ENCODE peak calls at places on chromosome 19, in seven cellular contexts. G is K562, R is H1, E is HCT116, D is GM12878, W is SK-N-SH, L is HepG2. K is an unnamed sample.

GRCh38 chr19:5057860-5058259 is 88.9 kb downstream of the KDM4B start:
- DNase-seq in G (peak), R (no peak), E (no peak), D (no peak), W (peak), L (no peak), K (peak)

GRCh38 chr19:48290341-48290922 is 20.6 kb downstream of the ZNF114 start:
- DNase-seq in G (no peak), R (peak), E (no peak), D (no peak), W (peak), L (no peak), K (no peak)

GRCh38 chr19:2902590-2903218 is 2.0 kb downstream of the ZNF57 start:
- DNase-seq in G (no peak), R (no peak), E (no peak), D (no peak), W (no peak), L (peak), K (no peak)

GRCh38 chr19:5403968-5404640 is 51.1 kb upstream of the ZNRF4 start:
- DNase-seq in G (peak), R (peak), E (peak), D (no peak), W (no peak), L (peak), K (peak)

GRCh38 chr19:38277969-38278680 is 13.8 kb downstream of the SPINT2 start:
- DNase-seq in G (no peak), R (no peak), E (no peak), D (no peak), W (peak), L (no peak), K (no peak)

GRCh38 chr19:47813304-47813994 is 8.3 kb upstream of the CRX start:
- DNase-seq in G (peak), R (peak), E (peak), D (no peak), W (peak), L (peak), K (peak)

GRCh38 chr19:54425382-54425723 is 10.1 kb downstream of the TTYH1 start:
- DNase-seq in G (no peak), R (no peak), E (no peak), D (no peak), W (no peak), L (no peak), K (no peak)

GRCh38 chr19:45577111-45577905 is 7.3 kb downstream of the OPA3 start:
- DNase-seq in G (peak), R (no peak), E (no peak), D (no peak), W (no peak), L (peak), K (peak)

GRCh38 chr19:24046550-24046949 is 40.4 kb upstream of the ZNF254 start:
- DNase-seq in G (peak), R (no peak), E (no peak), D (no peak), W (no peak), L (no peak), K (no peak)

GRCh38 chr19:35746556-35746955 is 1.1 kb downstream of the PSENEN start:
- DNase-seq in G (no peak), R (no peak), E (no peak), D (no peak), W (no peak), L (no peak), K (no peak)

GRCh38 chr19:45349126-45349415 is 8.5 kb downstream of the KLC3 start:
- DNase-seq in G (no peak), R (no peak), E (no peak), D (no peak), W (no peak), L (no peak), K (no peak)

GRCh38 chr19:3398114-3398899 is 31.9 kb downstream of the NFIC start:
- DNase-seq in G (no peak), R (no peak), E (no peak), D (no peak), W (no peak), L (peak), K (peak)

GRCh38 chr19:55178781-55179569 is 1.1 kb downstream of the SYT5 start:
- DNase-seq in G (peak), R (no peak), E (peak), D (peak), W (peak), L (peak), K (peak)

GRCh38 chr19:38663156-38663651 is 15.8 kb downstream of the ACTN4 start:
- DNase-seq in G (no peak), R (no peak), E (no peak), D (no peak), W (no peak), L (no peak), K (no peak)

GRCh38 chr19:48452255-48452654 is 3.1 kb upstream of the KCNJ14 start:
- DNase-seq in G (no peak), R (no peak), E (no peak), D (no peak), W (no peak), L (no peak), K (no peak)

GRCh38 chr19:7445104-7445503 is 43.7 kb downstream of the PEX11G start:
- DNase-seq in G (no peak), R (no peak), E (no peak), D (no peak), W (no peak), L (no peak), K (no peak)

GRCh38 chr19:38745316-38745715 is 1.0 kb upstream of the CAPN12 start:
- DNase-seq in G (no peak), R (no peak), E (no peak), D (no peak), W (peak), L (no peak), K (no peak)

GRCh38 chr19:44512326-44513298 is 12.3 kb upstream of the ZNF180 start:
- DNase-seq in G (peak), R (peak), E (peak), D (no peak), W (peak), L (peak), K (peak)

DNA sequence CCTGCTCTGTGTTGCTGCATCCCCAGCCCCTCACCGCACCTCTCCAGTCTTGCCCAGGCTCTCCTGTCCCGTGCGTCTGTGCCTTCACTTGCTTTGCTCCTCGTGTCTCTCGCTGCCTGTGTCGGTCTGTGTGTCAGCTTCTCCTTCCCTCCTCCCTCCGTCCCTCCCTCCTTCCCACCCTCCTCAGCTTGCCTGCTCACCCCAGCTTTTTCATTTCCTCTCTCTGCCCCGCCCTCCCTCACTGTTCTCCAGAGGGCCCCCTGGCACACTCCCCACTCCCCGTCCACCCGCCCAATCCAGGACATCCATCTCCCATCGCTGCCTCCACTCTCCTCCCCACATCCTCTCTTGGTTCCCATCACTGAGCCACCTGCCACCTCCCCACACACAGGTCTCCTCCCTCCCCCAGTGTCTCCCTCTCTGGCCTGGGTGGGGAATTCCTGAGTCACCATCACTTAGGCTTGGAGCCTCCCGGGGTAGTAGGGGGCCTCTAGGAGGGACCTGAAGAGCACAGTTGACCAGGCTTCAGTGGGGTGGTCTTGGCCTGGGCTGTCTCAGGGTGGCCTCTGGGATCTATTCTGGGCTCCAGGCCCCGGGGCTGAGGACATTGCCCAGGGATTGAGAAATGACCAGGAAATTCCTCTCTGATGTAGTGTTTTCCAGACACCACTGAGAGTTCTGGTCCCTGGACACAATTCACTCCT is at the start of gene PTGIR:
- DNase-seq in G (peak), R (no peak), E (no peak), D (no peak), W (peak), L (no peak), K (no peak)
- TF ChIP-seq JUND in G (no peak), R (no peak), E (no peak), D (no peak), W (no peak), L (no peak), K (no peak)

GRCh38 chr19:42148270-42148669 is 16.0 kb upstream of the POU2F2 start:
- DNase-seq in G (no peak), R (no peak), E (no peak), D (no peak), W (no peak), L (no peak), K (no peak)
- TF ChIP-seq JUND in G (no peak), R (no peak), E (no peak), D (no peak), W (no peak), L (no peak), K (no peak)

DNA sequence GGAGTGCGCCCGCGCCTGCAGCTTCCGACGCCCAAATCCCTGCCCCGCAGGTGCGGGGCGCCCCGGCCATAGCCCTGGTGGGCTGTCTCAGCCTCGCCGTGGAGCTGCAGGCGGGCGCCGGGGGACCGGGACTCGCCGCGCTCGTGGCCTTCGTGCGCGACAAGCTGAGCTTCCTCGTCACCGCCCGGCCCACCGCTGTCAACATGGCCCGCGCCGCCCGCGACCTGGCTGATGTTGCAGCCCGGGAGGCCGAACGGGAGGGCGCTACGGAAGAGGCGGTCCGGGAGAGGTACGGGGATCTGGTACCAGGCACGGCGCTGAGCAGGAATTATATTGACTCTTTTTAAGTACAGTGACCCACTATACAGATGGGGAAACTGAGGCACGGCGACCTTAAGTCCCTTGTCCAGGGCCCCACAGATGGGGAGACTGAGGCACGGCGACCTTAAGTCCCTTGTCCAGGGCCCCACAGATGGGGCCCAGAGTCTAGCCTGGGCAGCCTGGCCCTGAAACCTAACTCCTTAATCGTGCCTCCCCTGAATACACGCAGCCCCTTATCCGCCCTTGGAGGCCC is 586 bp downstream of the MRI1 start:
- DNase-seq in G (peak), R (no peak), E (no peak), D (no peak), W (peak), L (no peak), K (no peak)
- TF ChIP-seq JUND in G (no peak), R (no peak), E (no peak), D (no peak), W (no peak), L (no peak), K (no peak)

GRCh38 chr19:15467734-15468214 is 3.4 kb upstream of the RASAL3 start:
- DNase-seq in G (no peak), R (no peak), E (no peak), D (no peak), W (no peak), L (no peak), K (no peak)

GRCh38 chr19:15469513-15470297 is 5.4 kb upstream of the RASAL3 start:
- DNase-seq in G (no peak), R (no peak), E (no peak), D (no peak), W (peak), L (no peak), K (no peak)

GRCh38 chr19:15466851-15467733 is 2.7 kb upstream of the RASAL3 start:
- DNase-seq in G (no peak), R (no peak), E (no peak), D (peak), W (no peak), L (no peak), K (no peak)

GRCh38 chr19:15471639-15472101 is 7.3 kb upstream of the RASAL3 start:
- DNase-seq in G (no peak), R (no peak), E (no peak), D (no peak), W (peak), L (no peak), K (no peak)

GRCh38 chr19:15468675-15469512 is 4.5 kb upstream of the RASAL3 start:
- DNase-seq in G (no peak), R (no peak), E (no peak), D (no peak), W (peak), L (no peak), K (no peak)
- TF ChIP-seq JUND in G (no peak), R (no peak), E (no peak), D (no peak), W (no peak), L (no peak), K (no peak)

GRCh38 chr19:406999-407491 is 1.9 kb downstream of the C2CD4C start:
- DNase-seq in G (no peak), R (no peak), E (no peak), D (no peak), W (peak), L (no peak), K (no peak)
- TF ChIP-seq JUND in G (no peak), R (no peak), E (no peak), D (no peak), W (no peak), L (no peak), K (no peak)

GRCh38 chr19:14091885-14092462 is 1.4 kb upstream of the SAMD1 start:
- DNase-seq in G (peak), R (no peak), E (no peak), D (no peak), W (no peak), L (no peak), K (no peak)

GRCh38 chr19:14093117-14093784 is 2.7 kb upstream of the SAMD1 start:
- DNase-seq in G (no peak), R (no peak), E (no peak), D (no peak), W (no peak), L (no peak), K (no peak)

GRCh38 chr19:14096272-14096992 is 5.9 kb upstream of the SAMD1 start:
- DNase-seq in G (no peak), R (no peak), E (no peak), D (no peak), W (no peak), L (no peak), K (no peak)

GRCh38 chr19:14097532-14098151 is 7.1 kb upstream of the SAMD1 start:
- DNase-seq in G (peak), R (no peak), E (no peak), D (no peak), W (no peak), L (no peak), K (peak)

DNA sequence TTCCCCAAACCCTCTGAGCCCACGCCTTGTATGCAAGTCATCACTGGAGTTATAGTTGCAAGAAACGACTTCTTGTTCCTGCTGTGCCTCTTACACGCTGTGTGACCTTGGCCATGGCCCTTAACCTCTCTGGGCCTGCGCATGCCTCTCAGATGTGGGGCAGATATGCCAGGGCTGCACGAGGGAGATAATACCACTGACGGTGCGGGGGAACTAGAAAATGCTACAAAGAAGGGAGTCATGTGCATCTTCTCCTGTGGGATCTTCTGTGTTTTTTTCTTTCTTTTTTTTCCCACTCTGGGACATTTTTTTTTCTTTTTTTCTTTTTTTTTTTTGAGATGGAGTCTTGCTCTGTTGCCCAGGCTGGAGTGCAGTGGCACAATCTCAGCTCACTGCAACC is 4.3 kb upstream of the SAMD1 start:
- DNase-seq in G (peak), R (no peak), E (no peak), D (no peak), W (no peak), L (no peak), K (no peak)
- TF ChIP-seq JUND in G (no peak), R (no peak), E (no peak), D (no peak), W (no peak), L (no peak), K (no peak)

DNA sequence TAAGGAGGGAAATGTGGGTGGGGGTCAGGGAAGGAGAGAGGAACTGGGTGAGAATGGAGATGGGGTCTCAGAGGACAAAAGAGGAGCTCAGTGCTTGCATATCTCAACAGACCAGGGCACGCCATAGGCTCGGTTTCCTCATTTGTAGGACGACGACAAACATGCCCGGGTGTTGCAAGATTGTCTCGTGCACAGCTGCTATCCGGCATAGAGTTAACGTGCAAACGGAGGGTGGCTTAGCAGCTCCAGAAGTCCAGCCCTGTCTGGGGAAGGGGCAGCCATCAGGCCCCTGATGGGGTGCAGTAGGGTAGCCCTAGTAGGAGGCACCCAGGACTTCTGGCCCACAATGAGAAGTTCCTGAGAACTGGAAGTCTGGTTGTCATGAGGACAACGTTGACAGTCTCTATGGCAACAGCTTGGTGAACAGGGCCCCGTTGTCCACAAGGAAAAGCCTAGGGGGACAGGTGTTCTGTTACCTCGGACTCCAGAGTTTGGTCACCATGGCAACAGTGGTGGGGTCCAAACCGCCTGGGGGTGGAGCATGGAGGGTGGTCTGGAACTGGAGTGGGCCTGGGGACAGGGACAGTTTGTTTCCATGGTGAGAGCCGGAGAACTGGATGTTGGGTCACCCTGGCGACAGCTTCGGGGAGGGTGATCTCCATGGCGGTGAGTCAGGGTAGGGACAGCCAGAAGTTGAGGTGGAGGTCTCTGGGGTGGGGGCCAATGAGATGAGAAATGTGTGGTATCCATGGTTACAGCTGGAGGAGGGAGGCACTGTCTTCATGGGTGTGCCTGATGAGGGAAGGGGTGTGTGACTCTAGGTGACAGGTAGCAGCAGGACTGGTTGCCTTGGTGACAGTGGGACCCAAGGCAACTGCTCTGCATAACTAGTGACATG is 16.8 kb downstream of the TM6SF2 start:
- DNase-seq in G (no peak), R (no peak), E (no peak), D (no peak), W (peak), L (peak), K (no peak)
- TF ChIP-seq JUND in G (no peak), R (no peak), E (no peak), D (no peak), W (no peak), L (no peak), K (no peak)

K was measured in T47D.